ENCODE peak calls at places on chromosomes 1 and 21, in eight cellular contexts. One of them, this sample, is unnamed.

GRCh38 chr1:77406661-77407060 is 124.8 kb downstream of the AK5 start:
- DNase-seq in foreskin fibroblast: no peak
- DNase-seq in GM12864: no peak
- DNase-seq in uterus: no peak
- DNase-seq in astrocyte: peak
- DNase-seq in epithelial cell of proximal tubule: no peak
- DNase-seq in brain microvascular endothelial cell: no peak
- DNase-seq in CD8-positive, alpha-beta memory T cell: no peak
- DNase-seq in this sample: no peak

GRCh38 chr1:54219688-54220003 is 19.7 kb downstream of the MRPL37 start:
- DNase-seq in foreskin fibroblast: no peak
- DNase-seq in GM12864: no peak
- DNase-seq in uterus: no peak
- DNase-seq in astrocyte: no peak
- DNase-seq in epithelial cell of proximal tubule: no peak
- DNase-seq in brain microvascular endothelial cell: no peak
- DNase-seq in CD8-positive, alpha-beta memory T cell: no peak
- DNase-seq in this sample: no peak

GRCh38 chr1:231359113-231359512 is 21.0 kb downstream of the SPRTN start:
- DNase-seq in foreskin fibroblast: peak
- DNase-seq in GM12864: no peak
- DNase-seq in uterus: no peak
- DNase-seq in astrocyte: peak
- DNase-seq in epithelial cell of proximal tubule: no peak
- DNase-seq in brain microvascular endothelial cell: peak
- DNase-seq in CD8-positive, alpha-beta memory T cell: no peak
- DNase-seq in this sample: no peak

GRCh38 chr1:72086394-72086793 is 195.9 kb downstream of the NEGR1 start:
- DNase-seq in foreskin fibroblast: no peak
- DNase-seq in GM12864: no peak
- DNase-seq in uterus: no peak
- DNase-seq in astrocyte: no peak
- DNase-seq in epithelial cell of proximal tubule: no peak
- DNase-seq in brain microvascular endothelial cell: no peak
- DNase-seq in CD8-positive, alpha-beta memory T cell: no peak
- DNase-seq in this sample: no peak

GRCh38 chr1:3731543-3731942 is 20.7 kb upstream of the CCDC27 start:
- DNase-seq in foreskin fibroblast: no peak
- DNase-seq in GM12864: no peak
- DNase-seq in uterus: no peak
- DNase-seq in astrocyte: no peak
- DNase-seq in epithelial cell of proximal tubule: no peak
- DNase-seq in brain microvascular endothelial cell: no peak
- DNase-seq in CD8-positive, alpha-beta memory T cell: no peak
- DNase-seq in this sample: no peak

GRCh38 chr1:93774707-93775106 is 93.1 kb upstream of the BCAR3 start:
- DNase-seq in foreskin fibroblast: no peak
- DNase-seq in GM12864: no peak
- DNase-seq in uterus: no peak
- DNase-seq in astrocyte: peak
- DNase-seq in epithelial cell of proximal tubule: no peak
- DNase-seq in brain microvascular endothelial cell: no peak
- DNase-seq in CD8-positive, alpha-beta memory T cell: no peak
- DNase-seq in this sample: no peak

GRCh38 chr1:214854126-214854875 is 228.2 kb upstream of the KCNK2 start:
- DNase-seq in foreskin fibroblast: no peak
- DNase-seq in GM12864: no peak
- DNase-seq in uterus: no peak
- DNase-seq in astrocyte: peak
- DNase-seq in epithelial cell of proximal tubule: no peak
- DNase-seq in brain microvascular endothelial cell: no peak
- DNase-seq in CD8-positive, alpha-beta memory T cell: no peak
- DNase-seq in this sample: no peak

GRCh38 chr1:200707116-200707515 is 31.6 kb upstream of the CAMSAP2 start:
- DNase-seq in foreskin fibroblast: no peak
- DNase-seq in GM12864: no peak
- DNase-seq in uterus: no peak
- DNase-seq in astrocyte: no peak
- DNase-seq in epithelial cell of proximal tubule: no peak
- DNase-seq in brain microvascular endothelial cell: no peak
- DNase-seq in CD8-positive, alpha-beta memory T cell: no peak
- DNase-seq in this sample: no peak

GRCh38 chr1:82065917-82066316 is 265.2 kb downstream of the ADGRL2 start:
- DNase-seq in foreskin fibroblast: no peak
- DNase-seq in GM12864: no peak
- DNase-seq in uterus: no peak
- DNase-seq in astrocyte: no peak
- DNase-seq in epithelial cell of proximal tubule: no peak
- DNase-seq in brain microvascular endothelial cell: no peak
- DNase-seq in CD8-positive, alpha-beta memory T cell: no peak
- DNase-seq in this sample: no peak

GRCh38 chr1:158810311-158810710 is 20.8 kb upstream of the MNDA start:
- DNase-seq in foreskin fibroblast: no peak
- DNase-seq in GM12864: no peak
- DNase-seq in uterus: no peak
- DNase-seq in astrocyte: no peak
- DNase-seq in epithelial cell of proximal tubule: no peak
- DNase-seq in brain microvascular endothelial cell: no peak
- DNase-seq in CD8-positive, alpha-beta memory T cell: no peak
- DNase-seq in this sample: no peak

GRCh38 chr1:7469255-7469938 is 301.7 kb upstream of the VAMP3 start:
- DNase-seq in foreskin fibroblast: peak
- DNase-seq in GM12864: no peak
- DNase-seq in uterus: no peak
- DNase-seq in astrocyte: peak
- DNase-seq in epithelial cell of proximal tubule: peak
- DNase-seq in brain microvascular endothelial cell: peak
- DNase-seq in CD8-positive, alpha-beta memory T cell: no peak
- DNase-seq in this sample: peak

GRCh38 chr1:176466514-176466913 is 3.5 kb downstream of the PAPPA2 start:
- DNase-seq in foreskin fibroblast: no peak
- DNase-seq in GM12864: no peak
- DNase-seq in uterus: no peak
- DNase-seq in astrocyte: no peak
- DNase-seq in epithelial cell of proximal tubule: no peak
- DNase-seq in brain microvascular endothelial cell: no peak
- DNase-seq in CD8-positive, alpha-beta memory T cell: no peak
- DNase-seq in this sample: no peak

GRCh38 chr1:110879758-110880606 is 7.0 kb downstream of the CD53 start:
- DNase-seq in foreskin fibroblast: no peak
- DNase-seq in GM12864: peak
- DNase-seq in uterus: no peak
- DNase-seq in astrocyte: no peak
- DNase-seq in epithelial cell of proximal tubule: no peak
- DNase-seq in brain microvascular endothelial cell: no peak
- DNase-seq in CD8-positive, alpha-beta memory T cell: peak
- DNase-seq in this sample: no peak

GRCh38 chr1:190940951-190941350 is 463.3 kb upstream of the BRINP3 start:
- DNase-seq in foreskin fibroblast: no peak
- DNase-seq in GM12864: no peak
- DNase-seq in uterus: no peak
- DNase-seq in astrocyte: no peak
- DNase-seq in epithelial cell of proximal tubule: no peak
- DNase-seq in brain microvascular endothelial cell: no peak
- DNase-seq in CD8-positive, alpha-beta memory T cell: no peak
- DNase-seq in this sample: no peak

GRCh38 chr1:38789498-38790169 is 69.9 kb downstream of the RRAGC start:
- DNase-seq in foreskin fibroblast: no peak
- DNase-seq in GM12864: no peak
- DNase-seq in uterus: no peak
- DNase-seq in astrocyte: no peak
- DNase-seq in epithelial cell of proximal tubule: no peak
- DNase-seq in brain microvascular endothelial cell: no peak
- DNase-seq in CD8-positive, alpha-beta memory T cell: no peak
- DNase-seq in this sample: no peak

GRCh38 chr1:42934541-42935312 is 23.9 kb downstream of the SLC2A1 start:
- DNase-seq in foreskin fibroblast: no peak
- DNase-seq in GM12864: no peak
- DNase-seq in uterus: no peak
- DNase-seq in astrocyte: no peak
- DNase-seq in epithelial cell of proximal tubule: no peak
- DNase-seq in brain microvascular endothelial cell: no peak
- DNase-seq in CD8-positive, alpha-beta memory T cell: no peak
- DNase-seq in this sample: peak

GRCh38 chr1:203704120-203704519 is 60.9 kb upstream of the LAX1 start:
- DNase-seq in foreskin fibroblast: no peak
- DNase-seq in GM12864: no peak
- DNase-seq in uterus: no peak
- DNase-seq in astrocyte: no peak
- DNase-seq in epithelial cell of proximal tubule: no peak
- DNase-seq in brain microvascular endothelial cell: no peak
- DNase-seq in CD8-positive, alpha-beta memory T cell: no peak
- DNase-seq in this sample: no peak

GRCh38 chr1:150259758-150260669 is 2.4 kb downstream of the CA14 start:
- DNase-seq in foreskin fibroblast: no peak
- DNase-seq in GM12864: no peak
- DNase-seq in uterus: peak
- DNase-seq in astrocyte: no peak
- DNase-seq in epithelial cell of proximal tubule: no peak
- DNase-seq in brain microvascular endothelial cell: no peak
- DNase-seq in CD8-positive, alpha-beta memory T cell: no peak
- DNase-seq in this sample: peak
- H3K4me3 ChIP-seq in foreskin fibroblast: no peak
- H3K4me3 ChIP-seq in GM12864: no peak
- H3K4me3 ChIP-seq in uterus: no peak
- H3K4me3 ChIP-seq in astrocyte: no peak
- H3K4me3 ChIP-seq in epithelial cell of proximal tubule: no peak
- H3K4me3 ChIP-seq in brain microvascular endothelial cell: no peak
- H3K4me3 ChIP-seq in CD8-positive, alpha-beta memory T cell: no peak
- H3K4me3 ChIP-seq in this sample: no peak

GRCh38 chr1:18535391-18536210 is 54.9 kb downstream of the KLHDC7A start:
- DNase-seq in foreskin fibroblast: no peak
- DNase-seq in GM12864: no peak
- DNase-seq in uterus: no peak
- DNase-seq in astrocyte: no peak
- DNase-seq in epithelial cell of proximal tubule: no peak
- DNase-seq in brain microvascular endothelial cell: no peak
- DNase-seq in CD8-positive, alpha-beta memory T cell: no peak
- DNase-seq in this sample: no peak

GRCh38 chr1:18537386-18538306 is 56.9 kb downstream of the KLHDC7A start:
- DNase-seq in foreskin fibroblast: no peak
- DNase-seq in GM12864: no peak
- DNase-seq in uterus: no peak
- DNase-seq in astrocyte: no peak
- DNase-seq in epithelial cell of proximal tubule: no peak
- DNase-seq in brain microvascular endothelial cell: no peak
- DNase-seq in CD8-positive, alpha-beta memory T cell: no peak
- DNase-seq in this sample: peak

GRCh38 chr1:18534810-18535205 is 54.1 kb downstream of the KLHDC7A start:
- DNase-seq in foreskin fibroblast: no peak
- DNase-seq in GM12864: no peak
- DNase-seq in uterus: no peak
- DNase-seq in astrocyte: no peak
- DNase-seq in epithelial cell of proximal tubule: no peak
- DNase-seq in brain microvascular endothelial cell: no peak
- DNase-seq in CD8-positive, alpha-beta memory T cell: no peak
- DNase-seq in this sample: no peak

GRCh38 chr1:18536356-18536755 is 55.6 kb downstream of the KLHDC7A start:
- DNase-seq in foreskin fibroblast: no peak
- DNase-seq in GM12864: no peak
- DNase-seq in uterus: no peak
- DNase-seq in astrocyte: no peak
- DNase-seq in epithelial cell of proximal tubule: no peak
- DNase-seq in brain microvascular endothelial cell: no peak
- DNase-seq in CD8-positive, alpha-beta memory T cell: no peak
- DNase-seq in this sample: no peak

DNA sequence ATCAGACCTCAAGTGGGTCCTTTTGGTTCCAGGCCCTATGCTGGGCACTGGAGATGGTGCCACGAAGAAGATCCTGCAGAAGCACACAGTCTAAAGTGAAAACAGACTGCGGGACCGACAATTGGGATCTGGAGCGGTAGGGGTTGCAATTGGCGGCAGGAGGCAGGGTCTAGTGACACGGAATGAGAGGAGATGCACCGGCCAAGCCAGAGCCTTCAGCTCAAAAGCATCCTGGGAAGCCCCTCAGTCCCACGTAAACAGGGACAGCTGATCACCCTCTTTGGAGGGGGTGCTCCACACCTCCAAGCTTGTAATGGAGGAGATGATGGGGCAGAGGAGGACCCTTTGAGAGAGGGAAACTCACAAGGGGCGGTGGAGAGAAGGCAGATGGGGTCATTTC is 56.2 kb downstream of the KLHDC7A start:
- DNase-seq in foreskin fibroblast: no peak
- DNase-seq in GM12864: no peak
- DNase-seq in uterus: no peak
- DNase-seq in astrocyte: no peak
- DNase-seq in epithelial cell of proximal tubule: no peak
- DNase-seq in brain microvascular endothelial cell: no peak
- DNase-seq in CD8-positive, alpha-beta memory T cell: no peak
- DNase-seq in this sample: no peak
- H3K4me3 ChIP-seq in foreskin fibroblast: no peak
- H3K4me3 ChIP-seq in GM12864: no peak
- H3K4me3 ChIP-seq in uterus: no peak
- H3K4me3 ChIP-seq in astrocyte: no peak
- H3K4me3 ChIP-seq in epithelial cell of proximal tubule: no peak
- H3K4me3 ChIP-seq in brain microvascular endothelial cell: no peak
- H3K4me3 ChIP-seq in CD8-positive, alpha-beta memory T cell: no peak
- H3K4me3 ChIP-seq in this sample: no peak

DNA sequence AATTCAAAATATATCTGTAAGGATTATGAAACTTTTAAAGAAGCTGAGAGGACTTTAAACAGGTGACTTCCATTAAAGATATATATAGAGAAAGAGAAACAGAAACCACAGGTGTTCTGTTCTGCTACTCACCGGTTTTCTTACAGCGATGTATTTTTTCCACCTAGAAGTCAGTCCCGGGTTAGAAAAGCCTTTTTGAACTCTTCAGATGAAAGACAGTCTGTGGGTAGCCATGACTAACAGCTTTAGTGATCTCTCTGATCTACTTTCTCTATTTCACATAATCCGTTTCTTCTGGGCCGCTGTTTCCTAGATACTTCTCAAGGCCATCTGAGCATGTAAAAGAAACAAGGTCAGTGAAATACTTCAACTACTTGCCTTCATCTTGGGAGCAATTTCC is 25.1 kb downstream of the WDR64 start:
- DNase-seq in foreskin fibroblast: no peak
- DNase-seq in GM12864: peak
- DNase-seq in uterus: no peak
- DNase-seq in astrocyte: no peak
- DNase-seq in epithelial cell of proximal tubule: no peak
- DNase-seq in brain microvascular endothelial cell: no peak
- DNase-seq in CD8-positive, alpha-beta memory T cell: no peak
- DNase-seq in this sample: no peak
- H3K4me3 ChIP-seq in foreskin fibroblast: no peak
- H3K4me3 ChIP-seq in GM12864: no peak
- H3K4me3 ChIP-seq in uterus: no peak
- H3K4me3 ChIP-seq in astrocyte: no peak
- H3K4me3 ChIP-seq in epithelial cell of proximal tubule: no peak
- H3K4me3 ChIP-seq in brain microvascular endothelial cell: no peak
- H3K4me3 ChIP-seq in CD8-positive, alpha-beta memory T cell: peak
- H3K4me3 ChIP-seq in this sample: no peak

GRCh38 chr21:29017639-29018237 is 1.4 kb downstream of the RWDD2B start:
- DNase-seq in foreskin fibroblast: no peak
- DNase-seq in GM12864: no peak
- DNase-seq in uterus: no peak
- DNase-seq in astrocyte: no peak
- DNase-seq in epithelial cell of proximal tubule: no peak
- DNase-seq in brain microvascular endothelial cell: no peak
- DNase-seq in CD8-positive, alpha-beta memory T cell: no peak
- DNase-seq in this sample: no peak
- H3K4me3 ChIP-seq in foreskin fibroblast: peak
- H3K4me3 ChIP-seq in GM12864: peak
- H3K4me3 ChIP-seq in uterus: no peak
- H3K4me3 ChIP-seq in astrocyte: peak
- H3K4me3 ChIP-seq in epithelial cell of proximal tubule: peak
- H3K4me3 ChIP-seq in brain microvascular endothelial cell: no peak
- H3K4me3 ChIP-seq in CD8-positive, alpha-beta memory T cell: peak
- H3K4me3 ChIP-seq in this sample: no peak